ENCODE peak calls at places on chromosome 19, in seven cellular contexts. One of them, this sample, is unnamed.
A peak's percentile ranks its signal among the peaks of the same experiment; 100 is the strongest.

GRCh38 chr19:41619018-41619571 is 7.8 kb downstream of the CEACAM4 start:
- DNase-seq in endothelial cell of umbilical vein: no peak
- DNase-seq in breast epithelium: no peak
- DNase-seq in Caco-2: no peak
- DNase-seq in choroid plexus epithelial cell: no peak
- DNase-seq in ascending aorta: no peak
- DNase-seq in ovary: no peak
- DNase-seq in this sample: no peak

GRCh38 chr19:47036233-47036651 is 12.2 kb downstream of the TMEM160 start:
- DNase-seq in ovary: no peak
- DNase-seq in ascending aorta: no peak
- DNase-seq in breast epithelium: no peak
- DNase-seq in choroid plexus epithelial cell: no peak
- DNase-seq in Caco-2: peak; percentile 69
- DNase-seq in endothelial cell of umbilical vein: no peak
- DNase-seq in this sample: peak; percentile 22

GRCh38 chr19:8147579-8147978 is 1.8 kb downstream of the FBN3 start:
- DNase-seq in ascending aorta: no peak
- DNase-seq in ovary: no peak
- DNase-seq in breast epithelium: no peak
- DNase-seq in Caco-2: no peak
- DNase-seq in choroid plexus epithelial cell: no peak
- DNase-seq in endothelial cell of umbilical vein: no peak
- DNase-seq in this sample: no peak

GRCh38 chr19:46745521-46746280 is at the start of gene FKRP:
- DNase-seq in ovary: no peak
- DNase-seq in breast epithelium: no peak
- DNase-seq in ascending aorta: no peak
- DNase-seq in Caco-2: peak; percentile 55
- DNase-seq in choroid plexus epithelial cell: no peak
- DNase-seq in endothelial cell of umbilical vein: no peak
- DNase-seq in this sample: no peak

GRCh38 chr19:49761625-49762311 is 1.3 kb downstream of the TSKS start:
- DNase-seq in choroid plexus epithelial cell: peak; percentile 82
- DNase-seq in ascending aorta: no peak
- DNase-seq in Caco-2: no peak
- DNase-seq in breast epithelium: no peak
- DNase-seq in endothelial cell of umbilical vein: no peak
- DNase-seq in ovary: peak; percentile 48
- DNase-seq in this sample: peak; percentile 87

GRCh38 chr19:21052902-21053301 is 29.1 kb upstream of the ZNF714 start:
- DNase-seq in ascending aorta: no peak
- DNase-seq in ovary: no peak
- DNase-seq in endothelial cell of umbilical vein: no peak
- DNase-seq in choroid plexus epithelial cell: no peak
- DNase-seq in Caco-2: no peak
- DNase-seq in breast epithelium: no peak
- DNase-seq in this sample: no peak

GRCh38 chr19:49906879-49907564 is 10.3 kb upstream of the IL4I1 start:
- DNase-seq in choroid plexus epithelial cell: no peak
- DNase-seq in Caco-2: no peak
- DNase-seq in breast epithelium: no peak
- DNase-seq in ovary: no peak
- DNase-seq in ascending aorta: no peak
- DNase-seq in endothelial cell of umbilical vein: no peak
- DNase-seq in this sample: no peak

GRCh38 chr19:48196933-48197665 is 26.6 kb downstream of the ZSWIM9 start:
- DNase-seq in ovary: peak; percentile 29
- DNase-seq in Caco-2: no peak
- DNase-seq in breast epithelium: no peak
- DNase-seq in endothelial cell of umbilical vein: peak; percentile 42
- DNase-seq in ascending aorta: no peak
- DNase-seq in choroid plexus epithelial cell: peak; percentile 7
- DNase-seq in this sample: peak; percentile 20

GRCh38 chr19:34667349-34668076 is 9.4 kb downstream of the SCGB2B2 start:
- DNase-seq in ascending aorta: no peak
- DNase-seq in ovary: no peak
- DNase-seq in Caco-2: no peak
- DNase-seq in endothelial cell of umbilical vein: peak; percentile 8
- DNase-seq in choroid plexus epithelial cell: peak; percentile 47
- DNase-seq in breast epithelium: no peak
- DNase-seq in this sample: peak; percentile 15
- H3K4me3 ChIP-seq in ascending aorta: peak overlapping the region; percentile 27
- H3K4me3 ChIP-seq in ovary: peak overlapping the region; percentile 16
- H3K4me3 ChIP-seq in Caco-2: no peak overlapping the region
- H3K4me3 ChIP-seq in endothelial cell of umbilical vein: no peak overlapping the region
- H3K4me3 ChIP-seq in choroid plexus epithelial cell: peak overlapping the region; percentile 39
- H3K4me3 ChIP-seq in breast epithelium: peak overlapping the region; percentile 42
- H3K4me3 ChIP-seq in this sample: no peak overlapping the region

GRCh38 chr19:18603255-18603957 is 3.2 kb downstream of the CRLF1 start:
- DNase-seq in endothelial cell of umbilical vein: no peak
- DNase-seq in ovary: no peak
- DNase-seq in Caco-2: no peak
- DNase-seq in ascending aorta: no peak
- DNase-seq in breast epithelium: no peak
- DNase-seq in choroid plexus epithelial cell: peak; percentile 31
- DNase-seq in this sample: no peak
- TF ChIP-seq CTCF in endothelial cell of umbilical vein: peak; percentile 12
- TF ChIP-seq CTCF in ovary: no peak
- TF ChIP-seq CTCF in Caco-2: peak; percentile 10
- TF ChIP-seq CTCF in ascending aorta: peak; percentile 30
- TF ChIP-seq CTCF in breast epithelium: no peak
- TF ChIP-seq CTCF in choroid plexus epithelial cell: peak; percentile 46
- TF ChIP-seq CTCF in this sample: peak; percentile 24

GRCh38 chr19:44164327-44164672 is 600 bp upstream of the ZNF226 start:
- DNase-seq in ascending aorta: no peak
- DNase-seq in endothelial cell of umbilical vein: no peak
- DNase-seq in ovary: no peak
- DNase-seq in choroid plexus epithelial cell: no peak
- DNase-seq in Caco-2: no peak
- DNase-seq in breast epithelium: no peak
- DNase-seq in this sample: no peak

GRCh38 chr19:44164673-44165512 is at the start of gene ZNF226:
- DNase-seq in ovary: peak; percentile 84
- DNase-seq in Caco-2: peak; percentile 98
- DNase-seq in ascending aorta: peak; percentile 82
- DNase-seq in breast epithelium: peak; percentile 94
- DNase-seq in choroid plexus epithelial cell: peak; percentile 100
- DNase-seq in endothelial cell of umbilical vein: peak; percentile 98
- DNase-seq in this sample: peak; percentile 98

DNA sequence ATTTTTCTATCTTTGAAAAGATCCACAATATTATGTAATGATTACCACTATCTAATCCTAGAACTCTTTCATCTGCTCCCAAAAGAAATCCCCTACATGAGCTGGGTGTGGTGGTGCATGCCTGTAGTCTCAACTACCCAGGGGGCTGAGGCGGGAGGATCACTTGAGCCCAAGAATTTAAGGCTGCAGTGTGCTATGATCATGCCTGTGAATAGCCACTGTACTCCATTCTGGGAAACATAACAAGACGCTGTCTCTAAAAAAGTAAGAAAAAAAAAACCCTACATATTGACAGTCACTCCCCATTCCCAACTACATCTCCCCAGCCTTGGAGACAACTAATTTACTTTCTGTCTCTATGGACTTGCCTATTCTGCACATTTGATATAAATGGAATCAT is 1.1 kb upstream of the ZNF226 start:
- DNase-seq in Caco-2: no peak
- DNase-seq in endothelial cell of umbilical vein: no peak
- DNase-seq in choroid plexus epithelial cell: no peak
- DNase-seq in ovary: no peak
- DNase-seq in ascending aorta: no peak
- DNase-seq in breast epithelium: no peak
- DNase-seq in this sample: no peak
- H3K4me3 ChIP-seq in Caco-2: no peak overlapping the region
- H3K4me3 ChIP-seq in endothelial cell of umbilical vein: no peak overlapping the region
- H3K4me3 ChIP-seq in choroid plexus epithelial cell: no peak overlapping the region
- H3K4me3 ChIP-seq in ovary: no peak overlapping the region
- H3K4me3 ChIP-seq in ascending aorta: no peak overlapping the region
- H3K4me3 ChIP-seq in breast epithelium: no peak overlapping the region
- H3K4me3 ChIP-seq in this sample: no peak overlapping the region

GRCh38 chr19:51664997-51665396 is 18.4 kb upstream of the SIGLEC14 start:
- DNase-seq in ascending aorta: no peak
- DNase-seq in endothelial cell of umbilical vein: no peak
- DNase-seq in choroid plexus epithelial cell: peak; percentile 33
- DNase-seq in ovary: no peak
- DNase-seq in breast epithelium: no peak
- DNase-seq in Caco-2: no peak
- DNase-seq in this sample: peak; percentile 37
- TF ChIP-seq CTCF in ascending aorta: no peak
- TF ChIP-seq CTCF in endothelial cell of umbilical vein: no peak
- TF ChIP-seq CTCF in choroid plexus epithelial cell: peak; percentile 53
- TF ChIP-seq CTCF in ovary: no peak
- TF ChIP-seq CTCF in breast epithelium: no peak
- TF ChIP-seq CTCF in Caco-2: no peak
- TF ChIP-seq CTCF in this sample: peak; percentile 46

GRCh38 chr19:28838909-28839308 is 374.0 kb downstream of the UQCRFS1 start:
- DNase-seq in Caco-2: no peak
- DNase-seq in ovary: no peak
- DNase-seq in choroid plexus epithelial cell: no peak
- DNase-seq in breast epithelium: no peak
- DNase-seq in ascending aorta: no peak
- DNase-seq in endothelial cell of umbilical vein: no peak
- DNase-seq in this sample: no peak

GRCh38 chr19:28841531-28841930 is 371.4 kb downstream of the UQCRFS1 start:
- DNase-seq in Caco-2: no peak
- DNase-seq in ascending aorta: no peak
- DNase-seq in ovary: no peak
- DNase-seq in breast epithelium: no peak
- DNase-seq in endothelial cell of umbilical vein: no peak
- DNase-seq in choroid plexus epithelial cell: no peak
- DNase-seq in this sample: no peak

GRCh38 chr19:28840891-28841290 is 372.1 kb downstream of the UQCRFS1 start:
- DNase-seq in ovary: no peak
- DNase-seq in endothelial cell of umbilical vein: no peak
- DNase-seq in ascending aorta: no peak
- DNase-seq in breast epithelium: no peak
- DNase-seq in choroid plexus epithelial cell: no peak
- DNase-seq in Caco-2: no peak
- DNase-seq in this sample: no peak

GRCh38 chr19:28836366-28836765 is 376.6 kb downstream of the UQCRFS1 start:
- DNase-seq in breast epithelium: no peak
- DNase-seq in ascending aorta: no peak
- DNase-seq in choroid plexus epithelial cell: no peak
- DNase-seq in endothelial cell of umbilical vein: no peak
- DNase-seq in Caco-2: no peak
- DNase-seq in ovary: no peak
- DNase-seq in this sample: no peak

GRCh38 chr19:28839455-28839854 is 373.5 kb downstream of the UQCRFS1 start:
- DNase-seq in choroid plexus epithelial cell: no peak
- DNase-seq in ovary: no peak
- DNase-seq in endothelial cell of umbilical vein: no peak
- DNase-seq in Caco-2: no peak
- DNase-seq in breast epithelium: no peak
- DNase-seq in ascending aorta: no peak
- DNase-seq in this sample: no peak
- H3K4me3 ChIP-seq in choroid plexus epithelial cell: no peak overlapping the region
- H3K4me3 ChIP-seq in ovary: no peak overlapping the region
- H3K4me3 ChIP-seq in endothelial cell of umbilical vein: no peak overlapping the region
- H3K4me3 ChIP-seq in Caco-2: no peak overlapping the region
- H3K4me3 ChIP-seq in breast epithelium: no peak overlapping the region
- H3K4me3 ChIP-seq in ascending aorta: no peak overlapping the region
- H3K4me3 ChIP-seq in this sample: no peak overlapping the region

GRCh38 chr19:16185925-16186234 is 670 bp downstream of the FAM32A start:
- DNase-seq in choroid plexus epithelial cell: no peak
- DNase-seq in ovary: no peak
- DNase-seq in breast epithelium: no peak
- DNase-seq in ascending aorta: no peak
- DNase-seq in Caco-2: peak; percentile 57
- DNase-seq in endothelial cell of umbilical vein: no peak
- DNase-seq in this sample: no peak
- TF ChIP-seq CTCF in choroid plexus epithelial cell: no peak
- TF ChIP-seq CTCF in ovary: no peak
- TF ChIP-seq CTCF in breast epithelium: no peak
- TF ChIP-seq CTCF in ascending aorta: no peak
- TF ChIP-seq CTCF in Caco-2: peak; percentile 40
- TF ChIP-seq CTCF in endothelial cell of umbilical vein: peak; percentile 29
- TF ChIP-seq CTCF in this sample: peak; percentile 39

DNA sequence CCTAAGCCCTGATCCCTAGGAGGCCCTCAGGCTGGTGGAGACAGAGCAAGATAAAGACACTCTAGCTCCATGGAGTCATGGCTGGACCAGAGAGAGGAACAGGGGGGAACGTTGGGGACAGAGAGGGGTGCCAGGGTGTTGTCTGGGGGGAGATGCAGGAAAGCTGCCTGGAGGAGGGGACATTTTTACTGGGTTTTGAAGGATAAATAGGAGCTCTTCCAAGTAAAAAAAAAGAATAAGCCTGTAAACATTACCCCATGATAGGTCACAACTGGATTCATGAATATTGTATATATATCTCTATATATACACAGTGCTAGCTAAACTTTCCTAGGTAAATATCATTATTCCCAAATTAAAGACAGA is 714 bp downstream of the HSH2D start:
- DNase-seq in breast epithelium: no peak
- DNase-seq in Caco-2: no peak
- DNase-seq in ascending aorta: no peak
- DNase-seq in endothelial cell of umbilical vein: no peak
- DNase-seq in ovary: no peak
- DNase-seq in choroid plexus epithelial cell: no peak
- DNase-seq in this sample: no peak
- H3K4me3 ChIP-seq in breast epithelium: no peak overlapping the region
- H3K4me3 ChIP-seq in Caco-2: no peak overlapping the region
- H3K4me3 ChIP-seq in ascending aorta: no peak overlapping the region
- H3K4me3 ChIP-seq in endothelial cell of umbilical vein: no peak overlapping the region
- H3K4me3 ChIP-seq in ovary: no peak overlapping the region
- H3K4me3 ChIP-seq in choroid plexus epithelial cell: no peak overlapping the region
- H3K4me3 ChIP-seq in this sample: no peak overlapping the region

GRCh38 chr19:11984986-11985385 is 20.1 kb downstream of the ZNF763 start:
- DNase-seq in endothelial cell of umbilical vein: no peak
- DNase-seq in Caco-2: no peak
- DNase-seq in ovary: no peak
- DNase-seq in choroid plexus epithelial cell: no peak
- DNase-seq in breast epithelium: no peak
- DNase-seq in ascending aorta: no peak
- DNase-seq in this sample: no peak
- TF ChIP-seq CTCF in endothelial cell of umbilical vein: no peak
- TF ChIP-seq CTCF in Caco-2: no peak
- TF ChIP-seq CTCF in ovary: no peak
- TF ChIP-seq CTCF in choroid plexus epithelial cell: peak; percentile 12
- TF ChIP-seq CTCF in breast epithelium: no peak
- TF ChIP-seq CTCF in ascending aorta: no peak
- TF ChIP-seq CTCF in this sample: no peak

GRCh38 chr19:5839312-5840017 is at the start of gene FUT6:
- DNase-seq in choroid plexus epithelial cell: no peak
- DNase-seq in ovary: no peak
- DNase-seq in ascending aorta: no peak
- DNase-seq in endothelial cell of umbilical vein: no peak
- DNase-seq in Caco-2: no peak
- DNase-seq in breast epithelium: no peak
- DNase-seq in this sample: no peak
- H3K4me3 ChIP-seq in choroid plexus epithelial cell: no peak within 1 kb of the TSS
- H3K4me3 ChIP-seq in ovary: no peak within 1 kb of the TSS
- H3K4me3 ChIP-seq in ascending aorta: no peak within 1 kb of the TSS
- H3K4me3 ChIP-seq in endothelial cell of umbilical vein: no peak within 1 kb of the TSS
- H3K4me3 ChIP-seq in Caco-2: no peak within 1 kb of the TSS
- H3K4me3 ChIP-seq in breast epithelium: no peak within 1 kb of the TSS
- H3K4me3 ChIP-seq in this sample: no peak within 1 kb of the TSS

GRCh38 chr19:19320362-19321142 is at the start of the genes MAU2 and SUGP1:
- DNase-seq in ovary: peak; percentile 84
- DNase-seq in endothelial cell of umbilical vein: peak; percentile 89
- DNase-seq in ascending aorta: peak; percentile 65
- DNase-seq in breast epithelium: peak; percentile 86
- DNase-seq in choroid plexus epithelial cell: peak; percentile 95
- DNase-seq in Caco-2: peak; percentile 92
- DNase-seq in this sample: peak; percentile 87
- TF ChIP-seq CTCF in ovary: peak; percentile 38
- TF ChIP-seq CTCF in endothelial cell of umbilical vein: no peak
- TF ChIP-seq CTCF in ascending aorta: peak; percentile 56
- TF ChIP-seq CTCF in breast epithelium: peak; percentile 47
- TF ChIP-seq CTCF in choroid plexus epithelial cell: peak; percentile 36
- TF ChIP-seq CTCF in Caco-2: no peak
- TF ChIP-seq CTCF in this sample: no peak

This sample was measured in fibroblast of mammary gland.